ENCODE peak calls at places on chromosomes 13 and 19, in seven cellular contexts. D, P, B, H, C, N and U are unnamed samples.

GRCh38 chr13:50950808-50951207 is 41.2 kb downstream of the RNASEH2B start:
- DNase-seq in D (no peak), P (no peak), B (no peak), H (no peak), C (peak; percentile 38), N (no peak), U (no peak)

GRCh38 chr13:45289936-45290563 is 50.9 kb downstream of the TPT1 start:
- DNase-seq in D (no peak), P (no peak), B (no peak), H (no peak), C (no peak), N (no peak), U (no peak)

GRCh38 chr13:28052945-28053344 is 47.4 kb downstream of the FLT3 start:
- DNase-seq in D (no peak), P (no peak), B (no peak), H (no peak), C (no peak), N (no peak), U (no peak)

GRCh38 chr13:70339738-70340137 is 231.5 kb upstream of the KLHL1 start:
- DNase-seq in D (peak; percentile 5), P (no peak), B (no peak), H (peak; percentile 20), C (no peak), N (no peak), U (no peak)

GRCh38 chr13:51822106-51822840 is 18.3 kb upstream of the DHRS12 start:
- DNase-seq in D (no peak), P (no peak), B (no peak), H (no peak), C (no peak), N (no peak), U (no peak)

GRCh38 chr13:84358601-84359000 is 476.3 kb upstream of the SLITRK1 start:
- DNase-seq in D (no peak), P (no peak), B (no peak), H (no peak), C (peak; percentile 13), N (no peak), U (no peak)

GRCh38 chr19:55907746-55908145 is 24.4 kb downstream of the NLRP13 start:
- DNase-seq in D (no peak), P (no peak), B (no peak), H (no peak), C (no peak), N (no peak), U (no peak)

GRCh38 chr19:8141726-8142524 is 7.5 kb downstream of the FBN3 start:
- DNase-seq in D (no peak), P (no peak), B (no peak), H (no peak), C (no peak), N (no peak), U (no peak)

GRCh38 chr13:65911546-65912193 is 1318.5 kb downstream of the PCDH9 start:
- DNase-seq in D (no peak), P (no peak), B (no peak), H (no peak), C (no peak), N (no peak), U (no peak)

GRCh38 chr19:2207991-2208860 is 27.9 kb downstream of the PLEKHJ1 start:
- DNase-seq in D (no peak), P (peak; percentile 97), B (no peak), H (peak; percentile 73), C (peak; percentile 49), N (peak; percentile 68), U (peak; percentile 51)

GRCh38 chr13:36619535-36619934 is 54.3 kb upstream of the SERTM1 start:
- DNase-seq in D (no peak), P (no peak), B (no peak), H (no peak), C (no peak), N (no peak), U (no peak)

GRCh38 chr13:101417043-101417406 is 717 bp upstream of the NALCN start:
- DNase-seq in D (peak; percentile 18), P (no peak), B (no peak), H (no peak), C (peak; percentile 64), N (no peak), U (no peak)

GRCh38 chr13:26325876-26326275 is 71.9 kb downstream of the CDK8 start:
- DNase-seq in D (no peak), P (no peak), B (no peak), H (no peak), C (peak; percentile 37), N (no peak), U (no peak)

GRCh38 chr19:17281391-17282304 is at the start of gene ANKLE1:
- DNase-seq in D (no peak), P (no peak), B (no peak), H (no peak), C (no peak), N (peak; percentile 29), U (no peak)

GRCh38 chr19:55095260-55096060 is 19.8 kb downstream of the EPS8L1 start:
- DNase-seq in D (no peak), P (no peak), B (no peak), H (no peak), C (no peak), N (no peak), U (no peak)

GRCh38 chr13:43156916-43157315 is 133.5 kb downstream of the DNAJC15 start:
- DNase-seq in D (peak; percentile 46), P (peak; percentile 31), B (no peak), H (no peak), C (peak; percentile 85), N (no peak), U (no peak)

GRCh38 chr13:98785405-98785804 is 32.9 kb upstream of the SLC15A1 start:
- DNase-seq in D (no peak), P (peak; percentile 60), B (no peak), H (no peak), C (no peak), N (no peak), U (no peak)

GRCh38 chr13:96379967-96380366 is 290.1 kb downstream of the HS6ST3 start:
- DNase-seq in D (no peak), P (no peak), B (no peak), H (no peak), C (no peak), N (no peak), U (no peak)

GRCh38 chr13:105929486-105929885 is 606.0 kb downstream of the EFNB2 start:
- DNase-seq in D (no peak), P (no peak), B (no peak), H (no peak), C (peak; percentile 63), N (no peak), U (no peak)

GRCh38 chr19:16897572-16898056 is 8.8 kb downstream of the F2RL3 start:
- DNase-seq in D (no peak), P (peak; percentile 93), B (no peak), H (no peak), C (peak; percentile 27), N (no peak), U (no peak)

GRCh38 chr19:48964205-48965032 is 690 bp upstream of the FTL start:
- DNase-seq in D (no peak), P (no peak), B (no peak), H (peak; percentile 59), C (peak; percentile 43), N (no peak), U (no peak)

GRCh38 chr19:13055213-13056051 is 47.2 kb downstream of the LYL1 start:
- DNase-seq in D (peak; percentile 82), P (peak; percentile 95), B (peak; percentile 76), H (no peak), C (peak; percentile 97), N (peak; percentile 80), U (peak; percentile 75)
- TF ChIP-seq CTCF in D (no peak), P (no peak), B (peak; percentile 11), H (no peak), C (no peak), N (no peak), U (peak; percentile 2)

GRCh38 chr19:36775768-36776167 is 3.2 kb upstream of the ZNF850 start:
- DNase-seq in D (no peak), P (peak; percentile 76), B (no peak), H (no peak), C (peak; percentile 65), N (peak; percentile 57), U (no peak)
- H3K4me3 ChIP-seq in D (peak overlapping the region; percentile 19), P (no peak overlapping the region), B (no peak overlapping the region), H (no peak overlapping the region), C (no peak overlapping the region), N (no peak overlapping the region), U (no peak overlapping the region)

GRCh38 chr19:45102481-45102880 is 9.5 kb downstream of the PPP1R37 start:
- DNase-seq in D (no peak), P (no peak), B (no peak), H (no peak), C (no peak), N (no peak), U (no peak)
- TF ChIP-seq CTCF in D (no peak), P (no peak), B (no peak), H (no peak), C (no peak), N (no peak), U (no peak)

DNA sequence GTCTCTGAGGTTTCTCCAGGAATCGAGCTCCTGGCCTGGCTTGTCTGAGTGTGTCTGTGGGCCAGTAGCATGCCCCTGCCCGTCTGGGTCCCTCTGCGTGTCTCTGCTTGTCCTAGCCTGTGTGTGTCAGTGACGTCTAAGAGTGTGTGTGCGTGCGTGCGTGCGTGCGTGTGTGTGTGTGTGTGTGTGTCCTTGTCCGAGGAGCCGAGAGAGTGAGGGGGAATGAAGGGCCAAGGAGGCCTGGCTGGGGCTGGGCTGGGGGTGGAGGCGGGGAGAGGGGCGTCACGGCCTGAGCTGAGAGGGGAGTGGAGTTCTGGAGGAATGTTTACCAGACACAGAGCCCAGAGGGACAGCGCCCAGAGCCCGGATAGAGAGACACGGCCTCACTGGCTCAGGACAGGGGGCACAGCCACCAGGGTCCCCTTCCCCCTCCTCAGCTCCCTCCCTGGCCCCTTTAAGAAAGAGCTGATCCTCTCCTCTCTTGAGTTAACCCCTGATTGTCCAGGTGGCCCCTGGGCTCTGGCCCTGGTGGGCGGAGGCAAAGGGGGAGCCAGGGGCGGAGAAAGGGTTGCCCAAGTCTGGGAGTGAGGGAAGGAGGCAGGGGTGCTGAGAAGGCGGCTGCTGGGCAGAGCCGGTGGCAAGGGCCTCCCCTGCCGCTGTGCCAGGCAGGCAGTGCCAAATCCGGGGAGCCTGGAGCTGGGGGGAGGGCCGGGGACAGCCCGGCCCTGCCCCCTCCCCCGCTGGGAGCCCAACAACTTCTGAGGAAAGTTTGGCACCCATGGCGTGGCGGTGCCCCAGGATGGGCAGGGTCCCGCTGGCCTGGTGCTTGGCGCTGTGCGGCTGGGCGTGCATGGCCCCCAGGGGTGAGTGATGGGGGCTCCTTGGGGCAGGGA is at the start of gene AXL:
- DNase-seq in D (peak; percentile 13), P (peak; percentile 96), B (peak; percentile 63), H (peak; percentile 59), C (peak; percentile 85), N (peak; percentile 81), U (peak; percentile 59)
- H3K4me3 ChIP-seq in D (peak within 1 kb of the TSS; percentile 87), P (peak within 1 kb of the TSS; percentile 66), B (peak within 1 kb of the TSS; percentile 90), H (peak within 1 kb of the TSS; percentile 37), C (peak within 1 kb of the TSS; percentile 75), N (peak within 1 kb of the TSS; percentile 12), U (peak within 1 kb of the TSS; percentile 69)

DNA sequence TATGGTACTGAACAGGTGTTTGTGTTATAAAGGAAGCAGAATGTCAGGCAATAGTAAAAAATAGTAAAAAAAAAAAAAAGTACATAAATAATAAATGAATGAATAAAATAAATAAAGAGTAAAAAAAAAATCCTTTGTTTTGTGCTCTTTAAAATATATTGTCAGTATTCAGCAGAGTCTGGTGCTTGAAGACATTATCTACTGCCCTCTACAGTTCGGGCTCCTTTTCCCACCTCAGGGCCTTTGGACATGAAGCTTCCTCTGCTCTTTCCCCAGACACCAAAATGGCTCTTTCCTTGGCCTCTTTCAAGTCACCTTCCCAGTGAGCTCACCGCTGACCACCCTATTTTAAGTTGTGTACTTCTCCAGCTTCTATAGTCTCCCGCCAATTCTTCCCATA is 137.5 kb downstream of the TNFRSF19 start:
- DNase-seq in D (no peak), P (no peak), B (no peak), H (no peak), C (no peak), N (no peak), U (no peak)
- TF ChIP-seq CTCF in D (peak; percentile 48), P (no peak), B (no peak), H (no peak), C (peak; percentile 38), N (peak; percentile 31), U (peak; percentile 35)